ENCODE peak calls at places on chromosomes 7 and 10, in seven cellular contexts. J is HFF-Myc, H is B cell, V is A549, D is gastrocnemius medialis, K is heart left ventricle, Q is AG09309. B is an unnamed sample.

GRCh38 chr7:47647213-47647985 is 65.5 kb upstream of the TNS3 start:
- DNase-seq in J (no peak), H (peak), V (no peak), D (no peak), K (no peak), Q (no peak), B (no peak)

GRCh38 chr7:79340212-79340611 is 113.3 kb downstream of the MAGI2 start:
- DNase-seq in J (no peak), H (no peak), V (no peak), D (no peak), K (no peak), Q (no peak), B (no peak)

GRCh38 chr7:73809454-73810090 is 21.2 kb upstream of the CLDN4 start:
- DNase-seq in J (no peak), H (no peak), V (peak), D (no peak), K (no peak), Q (no peak), B (no peak)

GRCh38 chr10:13924020-13924725 is 337.4 kb downstream of the PRPF18 start:
- DNase-seq in J (peak), H (no peak), V (no peak), D (no peak), K (no peak), Q (peak), B (no peak)

GRCh38 chr10:101062231-101063161 is 707 bp downstream of the KAZALD1 start:
- DNase-seq in J (no peak), H (peak), V (peak), D (no peak), K (peak), Q (no peak), B (peak)

GRCh38 chr10:93267521-93267920 is 193.8 kb downstream of the CYP26A1 start:
- DNase-seq in J (no peak), H (no peak), V (no peak), D (no peak), K (no peak), Q (no peak), B (peak)

GRCh38 chr10:17200885-17201164 is 647 bp downstream of the TRDMT1 start:
- DNase-seq in J (no peak), H (no peak), V (peak), D (no peak), K (peak), Q (no peak), B (no peak)

GRCh38 chr10:16809074-16809718 is 8.0 kb downstream of the RSU1 start:
- DNase-seq in J (no peak), H (no peak), V (peak), D (no peak), K (peak), Q (no peak), B (peak)

GRCh38 chr7:2870471-2870941 is 26.4 kb upstream of the GNA12 start:
- DNase-seq in J (peak), H (peak), V (peak), D (peak), K (peak), Q (no peak), B (peak)

GRCh38 chr10:7866191-7866590 is 47.9 kb downstream of the TAF3 start:
- DNase-seq in J (no peak), H (no peak), V (no peak), D (no peak), K (no peak), Q (no peak), B (no peak)

GRCh38 chr7:7654964-7655363 is 14.4 kb downstream of the UMAD1 start:
- DNase-seq in J (no peak), H (no peak), V (no peak), D (no peak), K (no peak), Q (no peak), B (no peak)

GRCh38 chr10:126336786-126337185 is 51.5 kb downstream of the ADAM12 start:
- DNase-seq in J (no peak), H (no peak), V (no peak), D (no peak), K (no peak), Q (no peak), B (no peak)

GRCh38 chr10:51156913-51157312 is 82.6 kb downstream of the PRKG1 start:
- DNase-seq in J (peak), H (no peak), V (no peak), D (no peak), K (no peak), Q (peak), B (no peak)

GRCh38 chr7:117385340-117386124 is 41.8 kb downstream of the ASZ1 start:
- DNase-seq in J (no peak), H (no peak), V (peak), D (no peak), K (no peak), Q (peak), B (peak)

GRCh38 chr10:44966129-44966815 is 6.7 kb downstream of the RASSF4 start:
- DNase-seq in J (no peak), H (peak), V (no peak), D (no peak), K (peak), Q (no peak), B (no peak)

GRCh38 chr10:35412900-35413491 is 76.7 kb downstream of the CCNY start:
- DNase-seq in J (no peak), H (no peak), V (no peak), D (no peak), K (no peak), Q (no peak), B (no peak)

GRCh38 chr10:19917756-19918478 is 101.7 kb downstream of the PLXDC2 start:
- DNase-seq in J (no peak), H (no peak), V (no peak), D (no peak), K (no peak), Q (no peak), B (no peak)

GRCh38 chr7:106668853-106669539 is 8.0 kb upstream of the CCDC71L start:
- DNase-seq in J (no peak), H (no peak), V (no peak), D (no peak), K (no peak), Q (no peak), B (no peak)

GRCh38 chr10:129971381-129972144 is 7.5 kb upstream of the EBF3 start:
- DNase-seq in J (no peak), H (no peak), V (peak), D (no peak), K (no peak), Q (no peak), B (peak)

GRCh38 chr10:48498940-48499510 is 105.8 kb downstream of the ARHGAP22 start:
- DNase-seq in J (no peak), H (no peak), V (no peak), D (no peak), K (peak), Q (no peak), B (no peak)

DNA sequence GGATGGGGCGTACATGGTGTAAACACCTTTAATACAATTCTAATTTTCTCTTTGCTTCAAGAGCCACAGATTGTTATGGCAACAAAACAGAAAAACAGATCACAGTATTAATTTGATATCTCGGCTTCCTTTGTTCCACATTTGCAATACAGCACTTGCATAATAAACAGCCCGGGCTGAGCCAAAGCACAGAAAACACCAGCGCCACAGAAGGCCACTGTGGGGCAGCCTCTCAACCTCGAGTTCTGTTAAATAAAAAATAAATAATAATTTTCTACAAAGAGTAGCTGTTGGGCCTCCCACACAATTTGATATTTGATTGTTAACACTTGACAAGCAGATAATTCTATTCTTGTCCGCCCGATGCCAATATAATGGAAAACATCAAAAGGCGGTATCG is 255.8 kb downstream of the USP6NL start:
- DNase-seq in J (no peak), H (no peak), V (no peak), D (no peak), K (no peak), Q (no peak), B (no peak)
- TF ChIP-seq CTCF in J (no peak), H (no peak), V (no peak), D (no peak), K (no peak), Q (no peak), B (no peak)

GRCh38 chr7:151312356-151312755 is 29.3 kb upstream of the NUB1 start:
- DNase-seq in J (no peak), H (no peak), V (no peak), D (no peak), K (peak), Q (no peak), B (peak)

GRCh38 chr7:151308791-151309190 is 32.8 kb upstream of the NUB1 start:
- DNase-seq in J (no peak), H (no peak), V (no peak), D (no peak), K (peak), Q (no peak), B (peak)

GRCh38 chr7:151311294-151311864 is 30.2 kb upstream of the NUB1 start:
- DNase-seq in J (no peak), H (no peak), V (peak), D (no peak), K (peak), Q (no peak), B (no peak)

GRCh38 chr7:151309306-151309705 is 32.3 kb upstream of the NUB1 start:
- DNase-seq in J (peak), H (no peak), V (no peak), D (no peak), K (peak), Q (peak), B (no peak)

DNA sequence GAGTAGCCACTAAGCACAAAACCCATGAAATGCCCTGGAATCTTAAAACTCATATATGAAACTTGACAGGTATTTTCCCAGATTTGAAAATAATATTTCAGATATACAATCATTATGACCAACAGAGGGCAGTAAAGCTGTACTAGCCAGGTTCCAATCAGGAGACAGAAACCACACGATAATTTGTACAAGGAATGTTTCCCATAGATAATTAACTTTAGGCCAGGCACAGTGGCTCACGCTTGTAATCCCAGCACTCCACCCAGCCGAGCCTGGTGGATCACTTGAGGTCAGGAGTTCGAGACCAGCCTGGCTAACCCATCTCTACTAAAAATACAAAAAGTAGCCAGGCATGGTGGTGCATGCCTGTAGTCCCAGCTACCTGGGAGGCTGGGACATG is 31.0 kb upstream of the NUB1 start:
- DNase-seq in J (no peak), H (no peak), V (peak), D (no peak), K (no peak), Q (no peak), B (peak)
- TF ChIP-seq CTCF in J (peak), H (peak), V (peak), D (no peak), K (peak), Q (peak), B (peak)

DNA sequence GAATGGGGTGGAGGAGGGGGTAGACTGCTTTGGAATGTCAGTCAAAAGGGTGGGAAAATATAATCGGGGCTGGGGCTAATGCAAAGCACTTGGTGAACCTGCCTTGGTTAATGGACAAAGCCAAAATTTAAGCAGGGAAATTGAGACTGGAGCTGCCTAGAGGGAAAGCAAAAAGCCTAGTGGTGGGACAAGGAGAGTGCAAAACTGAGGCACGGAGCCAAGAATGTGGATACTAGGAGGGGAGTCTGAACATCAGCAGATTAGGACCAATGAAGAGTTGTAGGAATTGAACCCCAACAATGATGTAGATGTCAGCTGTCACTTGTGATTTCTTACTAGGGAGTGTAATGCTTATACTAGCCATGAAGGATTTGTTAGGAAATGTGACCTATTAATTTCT is 195.9 kb downstream of the MDFIC start:
- DNase-seq in J (no peak), H (no peak), V (no peak), D (no peak), K (no peak), Q (no peak), B (no peak)
- TF ChIP-seq CTCF in J (no peak), H (no peak), V (no peak), D (no peak), K (no peak), Q (no peak), B (no peak)

GRCh38 chr10:74207681-74208080 is 56.7 kb downstream of the ADK start:
- DNase-seq in J (no peak), H (no peak), V (no peak), D (no peak), K (no peak), Q (no peak), B (no peak)

GRCh38 chr10:74208081-74208480 is 57.1 kb downstream of the ADK start:
- DNase-seq in J (no peak), H (no peak), V (no peak), D (peak), K (no peak), Q (no peak), B (no peak)

GRCh38 chr10:74213019-74213418 is 62.0 kb downstream of the ADK start:
- DNase-seq in J (no peak), H (no peak), V (no peak), D (no peak), K (no peak), Q (no peak), B (no peak)

GRCh38 chr10:74208997-74209396 is 58.0 kb downstream of the ADK start:
- DNase-seq in J (no peak), H (no peak), V (no peak), D (no peak), K (no peak), Q (no peak), B (no peak)

DNA sequence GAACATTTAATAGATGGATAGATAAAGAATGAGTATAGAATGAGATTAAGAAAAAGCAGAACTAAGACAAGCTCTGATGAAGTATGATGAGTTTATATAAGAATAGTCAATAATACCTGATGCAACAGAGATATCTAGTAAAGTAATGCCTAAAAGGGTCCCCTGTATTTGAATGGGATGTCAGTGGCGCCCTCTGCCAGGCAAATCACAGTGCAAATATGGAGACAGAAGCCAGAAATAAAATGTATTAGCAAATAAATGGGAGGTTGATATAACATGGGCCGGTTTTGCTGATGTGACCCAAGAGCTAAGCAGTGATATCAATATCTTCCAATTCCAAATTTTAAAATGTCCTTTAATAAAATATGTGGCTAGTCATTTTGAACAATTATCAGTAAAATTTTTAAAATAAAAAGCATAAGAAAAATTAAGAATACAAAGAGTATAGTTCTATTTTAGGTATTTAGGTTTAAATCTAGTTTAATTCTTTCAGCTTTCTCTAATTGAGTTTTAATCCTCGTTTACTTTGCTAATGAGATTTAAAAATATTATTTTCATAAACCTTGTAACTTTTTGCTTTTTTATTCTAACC is 62.6 kb downstream of the ADK start:
- DNase-seq in J (no peak), H (peak), V (peak), D (no peak), K (no peak), Q (no peak), B (peak)
- TF ChIP-seq CTCF in J (peak), H (peak), V (peak), D (peak), K (peak), Q (peak), B (peak)

GRCh38 chr10:123278445-123278844 is 124.2 kb downstream of the BUB3 start:
- DNase-seq in J (no peak), H (no peak), V (no peak), D (no peak), K (no peak), Q (no peak), B (no peak)

GRCh38 chr10:123289432-123289831 is 135.2 kb downstream of the BUB3 start:
- DNase-seq in J (no peak), H (no peak), V (no peak), D (no peak), K (no peak), Q (no peak), B (no peak)

GRCh38 chr10:123287594-123288247 is 133.5 kb downstream of the BUB3 start:
- DNase-seq in J (no peak), H (no peak), V (peak), D (no peak), K (no peak), Q (no peak), B (no peak)

DNA sequence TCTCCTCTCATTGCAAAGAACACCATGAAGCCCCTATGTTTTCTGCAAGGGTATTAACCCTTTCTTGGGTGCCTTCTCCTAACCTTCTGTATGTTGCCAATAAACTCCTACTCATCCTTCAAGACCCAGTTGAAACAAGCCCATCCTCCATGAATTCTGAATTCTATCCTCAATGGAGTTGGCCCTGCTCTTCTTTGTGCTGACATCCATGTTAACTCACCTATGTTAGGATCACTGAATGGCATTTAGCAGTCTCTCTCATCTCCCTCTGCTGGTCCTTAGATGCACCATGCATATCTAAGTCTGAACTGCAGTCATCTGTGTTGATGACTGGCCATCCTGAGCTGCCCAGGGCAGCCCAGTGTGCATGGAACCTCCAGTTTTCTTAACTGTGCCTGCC is 129.8 kb downstream of the BUB3 start:
- DNase-seq in J (no peak), H (no peak), V (peak), D (no peak), K (no peak), Q (no peak), B (no peak)
- TF ChIP-seq CTCF in J (no peak), H (no peak), V (no peak), D (no peak), K (no peak), Q (no peak), B (peak)

DNA sequence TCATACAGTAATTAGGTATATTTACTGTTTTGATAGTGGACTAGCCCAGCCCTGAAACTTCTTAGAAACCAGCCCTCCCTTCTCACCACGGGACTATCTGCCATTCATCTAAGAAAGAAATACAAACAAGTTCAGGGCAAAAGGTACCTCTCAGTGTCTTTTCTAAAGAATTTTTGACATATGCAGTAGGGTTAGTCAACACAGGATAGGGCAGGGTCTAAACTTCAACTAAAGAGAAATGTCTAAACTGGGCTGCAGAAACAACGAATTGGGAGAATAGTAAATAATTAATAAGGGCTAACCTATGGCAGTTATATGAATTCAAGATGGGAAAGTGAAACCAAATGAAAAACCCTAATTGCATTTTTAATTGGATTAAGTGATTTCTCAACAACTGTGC is 496.6 kb downstream of the INHBA start:
- DNase-seq in J (no peak), H (no peak), V (no peak), D (no peak), K (no peak), Q (no peak), B (no peak)
- TF ChIP-seq CTCF in J (no peak), H (no peak), V (no peak), D (no peak), K (no peak), Q (no peak), B (no peak)

GRCh38 chr7:36021367-36021766 is 131.7 kb upstream of the EEPD1 start:
- DNase-seq in J (peak), H (no peak), V (peak), D (no peak), K (no peak), Q (no peak), B (no peak)
- TF ChIP-seq CTCF in J (peak), H (no peak), V (peak), D (peak), K (peak), Q (peak), B (peak)

GRCh38 chr10:72068126-72068765 is 20.1 kb downstream of the SPOCK2 start:
- DNase-seq in J (no peak), H (no peak), V (no peak), D (no peak), K (no peak), Q (no peak), B (no peak)

GRCh38 chr10:72068901-72069446 is 19.4 kb downstream of the SPOCK2 start:
- DNase-seq in J (no peak), H (no peak), V (no peak), D (no peak), K (no peak), Q (no peak), B (no peak)

GRCh38 chr10:72072046-72072445 is 16.3 kb downstream of the SPOCK2 start:
- DNase-seq in J (no peak), H (no peak), V (no peak), D (no peak), K (no peak), Q (no peak), B (no peak)

GRCh38 chr10:72067463-72068125 is 20.8 kb downstream of the SPOCK2 start:
- DNase-seq in J (no peak), H (no peak), V (no peak), D (no peak), K (no peak), Q (no peak), B (no peak)

DNA sequence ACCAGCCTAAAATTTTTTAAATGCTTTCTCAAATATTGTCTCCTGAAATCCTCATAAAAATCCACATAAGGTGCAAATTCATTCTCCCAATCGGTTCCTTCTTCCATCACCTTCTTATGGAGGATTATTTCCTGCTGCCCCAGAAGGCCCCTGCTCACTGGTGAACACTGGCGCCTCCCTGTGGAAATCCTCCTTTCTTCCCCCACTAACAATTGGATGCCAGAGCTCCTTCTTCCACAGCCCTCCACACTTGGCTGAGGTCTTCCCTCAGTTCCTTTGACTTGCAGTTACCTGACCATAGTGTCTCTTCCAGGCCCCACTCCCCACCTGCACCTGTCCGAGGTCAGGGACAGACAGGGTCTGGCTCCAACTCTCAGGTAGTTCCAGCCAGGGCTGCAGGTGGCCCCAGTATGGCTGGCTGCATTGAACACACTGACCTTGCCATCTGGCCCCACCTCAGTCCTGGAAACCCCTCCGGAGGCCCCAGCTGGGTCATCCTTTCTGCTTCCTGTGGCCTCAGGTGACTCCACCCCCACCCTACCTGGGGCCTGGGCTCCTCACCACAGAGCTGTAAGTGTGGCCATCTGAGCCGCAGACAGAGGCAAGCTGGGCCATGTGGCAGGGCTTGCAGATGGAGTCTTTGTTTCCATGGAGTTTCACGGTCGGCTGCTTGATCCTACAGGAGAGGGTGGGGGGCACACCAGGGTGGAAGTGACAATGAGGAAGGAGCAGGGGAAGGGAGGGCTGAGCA is 18.4 kb downstream of the SPOCK2 start:
- DNase-seq in J (no peak), H (no peak), V (no peak), D (no peak), K (no peak), Q (no peak), B (no peak)
- TF ChIP-seq CTCF in J (peak), H (no peak), V (peak), D (no peak), K (no peak), Q (peak), B (no peak)

B was measured in GM10248.